ENCODE peak calls at places on chromosomes 11 and 22, in six cellular contexts. E is endothelial cell of umbilical vein, G is heart left ventricle, O is H1, Y is left ventricle myocardium inferior, N is mammary epithelial cell. Q is an unnamed sample. For H3K27me3, the result is how much of the 10 kb centered on the place peaks cover.

GRCh38 chr11:35458846-35459245 is 39.5 kb upstream of the SLC1A2 start:
- DNase-seq in G (no peak), Y (no peak), N (no peak), E (no peak), O (no peak), Q (no peak)

GRCh38 chr11:69403556-69404215 is 77.8 kb upstream of the LINC01488 start:
- DNase-seq in G (no peak), N (no peak), Y (no peak), E (no peak), O (no peak), Q (no peak)

GRCh38 chr11:8258771-8259170 is 4.9 kb downstream of the LMO1 start:
- DNase-seq in Y (no peak), E (no peak), O (peak), N (peak), G (no peak), Q (peak)

GRCh38 chr22:27124336-27125023 is 467.1 kb downstream of the MIAT start:
- DNase-seq in E (no peak), N (no peak), G (peak), Y (peak), O (no peak), Q (no peak)

GRCh38 chr11:75814686-75815344 is at the start of gene UVRAG:
- DNase-seq in G (peak), O (peak), E (peak), Y (peak), N (peak), Q (peak)

GRCh38 chr11:62402226-62402625 is 16.6 kb upstream of the SCGB1A1 start:
- DNase-seq in E (no peak), Y (peak), N (no peak), G (peak), O (no peak), Q (no peak)

GRCh38 chr11:78216021-78216420 is 27.3 kb downstream of the USP35 start:
- DNase-seq in N (no peak), G (no peak), Y (peak), E (no peak), O (no peak), Q (no peak)

GRCh38 chr22:38467904-38468760 is at the start of gene KDELR3:
- DNase-seq in Y (peak), N (peak), E (peak), O (no peak), G (peak), Q (no peak)

GRCh38 chr22:44892243-44892642 is 117.6 kb downstream of the PHF21B start:
- DNase-seq in N (no peak), G (no peak), E (no peak), Y (no peak), O (no peak), Q (no peak)

GRCh38 chr11:71263391-71263790 is 11.0 kb upstream of the SHANK2 start:
- DNase-seq in N (no peak), G (no peak), O (no peak), E (no peak), Y (no peak), Q (no peak)

GRCh38 chr11:74311352-74311926 is at the start of gene P4HA3:
- DNase-seq in O (peak), Y (peak), E (peak), N (peak), G (peak), Q (no peak)

GRCh38 chr11:35305670-35306382 is 113.5 kb downstream of the SLC1A2 start:
- DNase-seq in Y (no peak), O (peak), N (no peak), G (no peak), E (peak), Q (no peak)

GRCh38 chr11:70314730-70315129 is 44.2 kb downstream of the PPFIA1 start:
- DNase-seq in O (no peak), E (peak), Y (no peak), G (no peak), N (no peak), Q (no peak)

GRCh38 chr11:86670179-86670578 is 2.2 kb downstream of the ME3 start:
- DNase-seq in E (no peak), O (no peak), Y (no peak), G (no peak), N (peak), Q (no peak)

GRCh38 chr11:115197433-115197832 is 306.8 kb downstream of the CADM1 start:
- DNase-seq in G (no peak), Y (no peak), E (no peak), O (no peak), N (peak), Q (peak)

GRCh38 chr11:32851251-32851650 is 21.5 kb downstream of the PRRG4 start:
- DNase-seq in N (no peak), G (no peak), O (no peak), E (no peak), Y (no peak), Q (no peak)

GRCh38 chr11:108220721-108221346 is 1.6 kb downstream of the NPAT start:
- DNase-seq in O (no peak), Y (no peak), G (no peak), N (no peak), E (no peak), Q (no peak)

GRCh38 chr11:100151944-100152343 is 535.1 kb upstream of the ARHGAP42 start:
- DNase-seq in G (no peak), Y (no peak), O (no peak), N (peak), E (no peak), Q (no peak)

GRCh38 chr11:94815705-94816344 is 47.7 kb downstream of the AMOTL1 start:
- DNase-seq in O (no peak), Y (no peak), E (no peak), G (no peak), N (peak), Q (no peak)

GRCh38 chr11:76159983-76160661 is 46.2 kb downstream of the WNT11 start:
- DNase-seq in Y (no peak), G (no peak), E (no peak), N (no peak), O (no peak), Q (no peak)

GRCh38 chr11:69355346-69355940 is 61.5 kb downstream of the MYEOV start:
- DNase-seq in Y (no peak), G (no peak), E (no peak), O (peak), N (no peak), Q (no peak)

GRCh38 chr22:19755145-19755710 is 5.3 kb upstream of the TBX1 start:
- DNase-seq in Y (no peak), O (peak), G (no peak), E (no peak), N (no peak), Q (no peak)
- H3K27me3 ChIP-seq in Y (half or more), O (half or more), G (half or more), E (half or more), N (under half), Q (half or more)

GRCh38 chr22:21738966-21739365 is 3.4 kb upstream of the YPEL1 start:
- DNase-seq in E (no peak), Y (no peak), O (no peak), G (no peak), N (no peak), Q (no peak)

GRCh38 chr22:21741059-21741458 is 5.5 kb upstream of the YPEL1 start:
- DNase-seq in E (no peak), G (no peak), O (no peak), Y (no peak), N (no peak), Q (no peak)

GRCh38 chr22:21739828-21740377 is 4.3 kb upstream of the YPEL1 start:
- DNase-seq in N (no peak), O (no peak), G (no peak), E (no peak), Y (no peak), Q (no peak)

GRCh38 chr22:21738081-21738480 is 2.5 kb upstream of the YPEL1 start:
- DNase-seq in O (no peak), Y (no peak), E (no peak), N (no peak), G (no peak), Q (no peak)

DNA sequence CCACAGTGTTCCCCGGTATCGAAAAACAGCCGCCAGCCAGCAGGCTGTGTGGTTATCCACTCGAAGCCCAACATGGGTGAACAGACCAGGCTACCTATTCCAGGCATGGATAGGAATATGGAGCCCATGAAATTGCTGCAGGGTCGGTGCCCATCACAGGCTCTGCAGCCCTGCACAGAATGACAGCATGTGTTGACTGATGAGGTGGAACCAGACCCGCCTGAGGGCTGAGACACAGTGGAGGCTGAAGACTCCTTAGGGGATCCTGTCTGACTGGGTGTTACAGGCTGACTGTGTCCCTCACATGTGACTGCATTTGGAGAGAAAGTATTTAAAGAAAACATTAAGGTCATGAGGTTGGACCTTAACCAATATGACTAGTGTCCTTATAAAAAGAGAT is 6.2 kb upstream of the YPEL1 start:
- DNase-seq in N (no peak), G (no peak), O (no peak), E (no peak), Y (no peak), Q (no peak)
- TF ChIP-seq CTCF in N (no peak), G (no peak), O (no peak), E (no peak), Y (no peak), Q (no peak)

GRCh38 chr11:19422257-19422656 is 181.5 kb upstream of the E2F8 start:
- DNase-seq in E (no peak), N (no peak), G (no peak), Y (no peak), O (no peak), Q (no peak)

GRCh38 chr11:19419021-19419750 is 178.4 kb upstream of the E2F8 start:
- DNase-seq in O (peak), Y (no peak), N (no peak), G (no peak), E (no peak), Q (no peak)

GRCh38 chr11:19419813-19420212 is 179.1 kb upstream of the E2F8 start:
- DNase-seq in G (no peak), N (peak), O (no peak), E (no peak), Y (no peak), Q (no peak)

GRCh38 chr11:19418221-19418620 is 177.5 kb upstream of the E2F8 start:
- DNase-seq in G (no peak), Y (no peak), N (no peak), E (no peak), O (peak), Q (no peak)

GRCh38 chr11:19421134-19421533 is 180.4 kb upstream of the E2F8 start:
- DNase-seq in O (no peak), Y (no peak), G (no peak), E (no peak), N (no peak), Q (no peak)
- H3K27ac ChIP-seq in O (no peak), Y (no peak), G (no peak), E (no peak), N (no peak), Q (no peak)

GRCh38 chr11:133408402-133408801 is 123.9 kb downstream of the OPCML start:
- DNase-seq in G (no peak), N (no peak), Y (no peak), E (no peak), O (no peak), Q (no peak)
- H3K27me3 ChIP-seq in G (under half), N (under half), Y (under half), E (under half), O (under half), Q (under half)

GRCh38 chr11:112694813-112695212 is 266.4 kb upstream of the NCAM1 start:
- DNase-seq in Y (no peak), O (no peak), E (no peak), N (peak), G (no peak), Q (peak)
- TF ChIP-seq CTCF in Y (no peak), O (no peak), E (no peak), N (no peak), G (no peak), Q (peak)

GRCh38 chr11:73095613-73096012 is 46.5 kb downstream of the FCHSD2 start:
- DNase-seq in Y (no peak), G (no peak), O (no peak), N (no peak), E (no peak), Q (no peak)
- H3K27ac ChIP-seq in Y (peak), G (peak), O (no peak), N (no peak), E (no peak), Q (no peak)

GRCh38 chr11:16013649-16014275 is 342.6 kb downstream of the SOX6 start:
- DNase-seq in N (no peak), Y (no peak), E (no peak), O (no peak), G (no peak), Q (no peak)

GRCh38 chr11:16011396-16011795 is 344.9 kb downstream of the SOX6 start:
- DNase-seq in N (no peak), G (no peak), Y (no peak), E (no peak), O (no peak), Q (no peak)

GRCh38 chr11:16012125-16012751 is 344.1 kb downstream of the SOX6 start:
- DNase-seq in G (no peak), O (no peak), Y (no peak), E (peak), N (no peak), Q (no peak)

GRCh38 chr11:16013242-16013641 is 343.1 kb downstream of the SOX6 start:
- DNase-seq in N (no peak), G (no peak), O (no peak), Y (no peak), E (no peak), Q (no peak)

DNA sequence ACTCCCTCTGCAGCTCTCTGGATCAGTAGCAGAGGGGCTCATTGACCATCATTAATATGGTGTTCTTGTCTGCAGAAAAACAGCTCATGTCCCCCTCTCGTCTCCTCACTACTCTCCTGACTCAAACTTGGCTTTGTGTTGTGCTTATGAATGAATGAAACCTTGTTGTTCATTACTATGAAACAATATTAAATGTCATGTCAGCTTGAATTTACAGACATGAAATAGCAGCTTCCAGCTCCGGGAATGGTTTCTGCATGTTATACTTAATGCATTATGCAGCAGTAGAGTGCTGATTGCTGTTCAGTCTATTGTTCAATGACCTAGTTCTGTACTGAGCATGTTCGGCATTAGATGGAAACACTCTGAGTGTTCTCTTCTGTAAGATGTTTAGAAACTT is 340.6 kb downstream of the SOX6 start:
- DNase-seq in N (no peak), G (no peak), Y (no peak), E (no peak), O (no peak), Q (no peak)
- H3K27me3 ChIP-seq in N (under half), G (under half), Y (under half), E (under half), O (under half), Q (under half)

Q was measured in foreskin keratinocyte.